ENCODE peak calls at places on chromosomes 12 and 14, in eight cellular contexts. B, J, Q, K, T, D, P and W are unnamed samples.

GRCh38 chr14:71264260-71264659 is 357.0 kb downstream of the PCNX1 start:
- DNase-seq in P (no peak), K (no peak), Q (no peak), D (no peak), B (no peak), T (no peak), J (no peak), W (no peak)

GRCh38 chr12:91975891-91976290 is 169.8 kb downstream of the BTG1 start:
- DNase-seq in T (no peak), B (no peak), J (no peak), D (no peak), P (no peak), Q (no peak), K (no peak), W (no peak)

GRCh38 chr12:108565976-108566375 is 3.6 kb downstream of the ISCU start:
- DNase-seq in K (peak; percentile 85), Q (peak; percentile 61), B (peak; percentile 80), P (peak; percentile 78), J (peak; percentile 95), T (no peak), D (no peak), W (peak; percentile 53)

GRCh38 chr12:108728820-108729611 is 2.3 kb downstream of the CORO1C start:
- DNase-seq in D (no peak), Q (no peak), T (no peak), K (no peak), B (no peak), P (no peak), J (no peak), W (no peak)

GRCh38 chr14:103679351-103679750 is 35.9 kb downstream of the XRCC3 start:
- DNase-seq in D (no peak), B (peak; percentile 3), K (peak; percentile 39), Q (peak; percentile 18), P (peak; percentile 47), T (no peak), J (no peak), W (peak; percentile 20)

GRCh38 chr12:132330549-132330881 is 1.1 kb upstream of the GALNT9 start:
- DNase-seq in J (no peak), P (no peak), D (no peak), K (no peak), B (no peak), T (no peak), Q (no peak), W (no peak)

GRCh38 chr12:111428728-111429175 is 23.0 kb downstream of the SH2B3 start:
- DNase-seq in P (no peak), J (peak; percentile 92), K (no peak), T (no peak), Q (no peak), D (no peak), B (no peak), W (no peak)

GRCh38 chr14:95217391-95217900 is 60.1 kb upstream of the DICER1 start:
- DNase-seq in D (no peak), K (no peak), P (no peak), T (no peak), Q (no peak), B (no peak), J (no peak), W (no peak)

GRCh38 chr14:93299831-93300230 is 33.0 kb downstream of the BTBD7 start:
- DNase-seq in D (no peak), J (no peak), Q (no peak), B (no peak), K (peak; percentile 7), P (no peak), T (no peak), W (no peak)

GRCh38 chr12:10243803-10244520 is 31.3 kb downstream of the GABARAPL1 start:
- DNase-seq in T (no peak), B (no peak), J (no peak), K (no peak), P (no peak), D (no peak), Q (no peak), W (no peak)

GRCh38 chr12:49349266-49349665 is 2.6 kb downstream of the DNAJC22 start:
- DNase-seq in B (no peak), K (no peak), D (no peak), Q (no peak), P (no peak), J (peak; percentile 70), T (no peak), W (no peak)

GRCh38 chr12:53004582-53004981 is 1.7 kb upstream of the EIF4B start:
- DNase-seq in D (no peak), Q (no peak), J (no peak), T (no peak), B (no peak), P (peak; percentile 45), K (peak; percentile 23), W (no peak)

GRCh38 chr12:101743724-101744472 is 4.6 kb upstream of the SYCP3 start:
- DNase-seq in T (no peak), P (no peak), K (peak; percentile 9), Q (no peak), B (no peak), D (no peak), J (no peak), W (no peak)

GRCh38 chr12:32365473-32366064 is 33.8 kb upstream of the FGD4 start:
- DNase-seq in J (no peak), B (peak; percentile 58), P (peak; percentile 81), K (peak; percentile 76), T (peak; percentile 45), Q (peak; percentile 19), D (peak; percentile 63), W (peak; percentile 27)

GRCh38 chr12:3735432-3735831 is 17.5 kb downstream of the CRACR2A start:
- DNase-seq in D (no peak), K (no peak), T (no peak), P (no peak), B (no peak), Q (no peak), J (peak; percentile 48), W (no peak)

GRCh38 chr12:124916370-124917134 is 2.1 kb upstream of the UBC start:
- DNase-seq in P (peak; percentile 96), J (peak; percentile 95), Q (peak; percentile 19), K (peak; percentile 93), T (peak; percentile 57), B (peak; percentile 90), D (peak; percentile 77), W (no peak)

GRCh38 chr12:55720894-55721444 is 776 bp downstream of the RDH5 start:
- DNase-seq in T (peak; percentile 60), J (peak; percentile 93), D (peak; percentile 91), B (peak; percentile 66), P (peak; percentile 80), K (peak; percentile 97), Q (no peak), W (no peak)

GRCh38 chr14:65096323-65097089 is 5.8 kb downstream of the MAX start:
- DNase-seq in Q (no peak), T (no peak), B (no peak), K (peak; percentile 31), P (no peak), J (no peak), D (no peak), W (no peak)

GRCh38 chr14:67263499-67264149 is 22.4 kb downstream of the PALS1 start:
- DNase-seq in P (no peak), J (no peak), D (no peak), B (no peak), T (no peak), Q (no peak), K (peak; percentile 30), W (no peak)

GRCh38 chr12:70785896-70786295 is 134.6 kb downstream of the PTPRR start:
- DNase-seq in D (no peak), K (no peak), B (no peak), T (no peak), Q (no peak), J (no peak), P (no peak), W (no peak)

GRCh38 chr12:31732926-31733548 is 4.2 kb upstream of the AMN1 start:
- DNase-seq in B (peak; percentile 97), T (no peak), K (peak; percentile 75), J (no peak), Q (no peak), P (peak; percentile 96), D (peak; percentile 29), W (peak; percentile 58)

GRCh38 chr12:92021665-92022033 is 124.0 kb downstream of the BTG1 start:
- DNase-seq in B (no peak), T (no peak), P (no peak), J (no peak), K (no peak), Q (no peak), D (no peak), W (no peak)

GRCh38 chr12:119180380-119181040 is 1.8 kb downstream of the HSPB8 start:
- DNase-seq in P (peak; percentile 31), T (no peak), B (no peak), K (peak; percentile 74), D (no peak), Q (no peak), J (peak; percentile 92), W (no peak)

GRCh38 chr12:91142184-91142583 is 30.9 kb upstream of the LUM start:
- DNase-seq in P (no peak), B (no peak), Q (no peak), J (no peak), T (no peak), K (peak; percentile 27), D (peak; percentile 87), W (no peak)

GRCh38 chr12:4355843-4356327 is 23.6 kb downstream of the FGF23 start:
- DNase-seq in K (peak; percentile 3), T (no peak), P (peak; percentile 76), D (no peak), J (no peak), B (peak; percentile 41), Q (peak; percentile 29), W (peak; percentile 14)

GRCh38 chr12:22658214-22658613 is 33.2 kb downstream of the ETNK1 start:
- DNase-seq in D (peak; percentile 27), Q (no peak), J (no peak), B (no peak), K (peak; percentile 37), P (peak; percentile 45), T (no peak), W (no peak)

GRCh38 chr12:65695077-65695865 is 129.0 kb upstream of the HMGA2 start:
- DNase-seq in P (peak; percentile 90), T (no peak), K (peak; percentile 94), D (peak; percentile 91), J (no peak), B (peak; percentile 93), Q (no peak), W (no peak)

GRCh38 chr12:104182144-104182543 is 33.4 kb upstream of the TXNRD1 start:
- DNase-seq in T (no peak), P (peak; percentile 76), J (peak; percentile 91), Q (no peak), K (peak; percentile 98), B (no peak), D (peak; percentile 89), W (no peak)

GRCh38 chr14:23364164-23364571 is 804 bp downstream of the EFS start:
- DNase-seq in Q (no peak), J (peak; percentile 93), B (no peak), K (peak; percentile 13), P (no peak), D (no peak), T (peak; percentile 83), W (no peak)

GRCh38 chr14:104096751-104097700 is 11.5 kb downstream of the ASPG start:
- DNase-seq in D (no peak), T (no peak), P (no peak), K (no peak), B (no peak), Q (no peak), J (no peak), W (no peak)

GRCh38 chr12:81143057-81143456 is 65.2 kb downstream of the ACSS3 start:
- DNase-seq in T (no peak), K (no peak), D (no peak), Q (no peak), P (peak; percentile 9), J (no peak), B (no peak), W (no peak)

GRCh38 chr14:23544511-23545447 is 6.8 kb downstream of the ZFHX2 start:
- DNase-seq in P (no peak), Q (no peak), J (no peak), T (peak; percentile 65), K (no peak), B (no peak), D (no peak), W (no peak)

GRCh38 chr12:48973992-48974673 is 2.6 kb upstream of the WNT10B start:
- DNase-seq in J (no peak), Q (no peak), T (no peak), B (no peak), P (peak; percentile 56), K (no peak), D (no peak), W (no peak)

GRCh38 chr14:24430682-24431568 is 1.2 kb downstream of the KHNYN start:
- DNase-seq in B (no peak), K (peak; percentile 74), P (no peak), T (no peak), Q (peak; percentile 43), D (no peak), J (no peak), W (peak; percentile 60)